ENCODE peak calls at places on chromosomes 4 and X, in ten cellular contexts. One of them, this sample, is unnamed.

GRCh38 chrX:51891821-51892551 is 1.4 kb upstream of the MAGED1 start:
- DNase-seq in CD4-positive, CD25-positive, alpha-beta regulatory T cell: no peak
- DNase-seq in T-helper 1 cell: no peak
- DNase-seq in choroid plexus epithelial cell: peak
- DNase-seq in T-helper 2 cell: no peak
- DNase-seq in mammary epithelial cell: no peak
- DNase-seq in substantia nigra: peak
- DNase-seq in heart right ventricle: peak
- DNase-seq in neural crest cell: no peak
- DNase-seq in foreskin fibroblast: peak
- DNase-seq in this sample: no peak

GRCh38 chrX:19609541-19609940 is 94.2 kb upstream of the MAP3K15 start:
- DNase-seq in T-helper 2 cell: no peak
- DNase-seq in CD4-positive, CD25-positive, alpha-beta regulatory T cell: no peak
- DNase-seq in neural crest cell: no peak
- DNase-seq in choroid plexus epithelial cell: no peak
- DNase-seq in substantia nigra: no peak
- DNase-seq in heart right ventricle: no peak
- DNase-seq in foreskin fibroblast: no peak
- DNase-seq in mammary epithelial cell: no peak
- DNase-seq in T-helper 1 cell: no peak
- DNase-seq in this sample: no peak

GRCh38 chrX:41238543-41238942 is 95.4 kb upstream of the DDX3X start:
- DNase-seq in neural crest cell: no peak
- DNase-seq in CD4-positive, CD25-positive, alpha-beta regulatory T cell: no peak
- DNase-seq in mammary epithelial cell: peak
- DNase-seq in T-helper 1 cell: no peak
- DNase-seq in substantia nigra: no peak
- DNase-seq in foreskin fibroblast: peak
- DNase-seq in heart right ventricle: no peak
- DNase-seq in choroid plexus epithelial cell: peak
- DNase-seq in T-helper 2 cell: no peak
- DNase-seq in this sample: no peak

GRCh38 chr4:119729815-119730643 is 101.4 kb upstream of the PDE5A start:
- DNase-seq in heart right ventricle: peak
- DNase-seq in foreskin fibroblast: peak
- DNase-seq in CD4-positive, CD25-positive, alpha-beta regulatory T cell: no peak
- DNase-seq in mammary epithelial cell: peak
- DNase-seq in T-helper 2 cell: no peak
- DNase-seq in substantia nigra: no peak
- DNase-seq in choroid plexus epithelial cell: peak
- DNase-seq in T-helper 1 cell: no peak
- DNase-seq in neural crest cell: no peak
- DNase-seq in this sample: no peak

GRCh38 chrX:54044877-54045328 is 630 bp upstream of the PHF8 start:
- DNase-seq in CD4-positive, CD25-positive, alpha-beta regulatory T cell: no peak
- DNase-seq in T-helper 1 cell: no peak
- DNase-seq in foreskin fibroblast: no peak
- DNase-seq in choroid plexus epithelial cell: no peak
- DNase-seq in T-helper 2 cell: no peak
- DNase-seq in heart right ventricle: no peak
- DNase-seq in mammary epithelial cell: no peak
- DNase-seq in neural crest cell: no peak
- DNase-seq in substantia nigra: no peak
- DNase-seq in this sample: peak

GRCh38 chr4:160983035-160983434 is 1180.8 kb downstream of the FSTL5 start:
- DNase-seq in neural crest cell: no peak
- DNase-seq in choroid plexus epithelial cell: no peak
- DNase-seq in heart right ventricle: no peak
- DNase-seq in T-helper 1 cell: no peak
- DNase-seq in mammary epithelial cell: no peak
- DNase-seq in substantia nigra: no peak
- DNase-seq in T-helper 2 cell: no peak
- DNase-seq in foreskin fibroblast: no peak
- DNase-seq in CD4-positive, CD25-positive, alpha-beta regulatory T cell: no peak
- DNase-seq in this sample: no peak

GRCh38 chr4:2141022-2141761 is 82.1 kb downstream of the NAT8L start:
- DNase-seq in CD4-positive, CD25-positive, alpha-beta regulatory T cell: no peak
- DNase-seq in choroid plexus epithelial cell: no peak
- DNase-seq in T-helper 1 cell: no peak
- DNase-seq in mammary epithelial cell: no peak
- DNase-seq in substantia nigra: no peak
- DNase-seq in heart right ventricle: no peak
- DNase-seq in foreskin fibroblast: no peak
- DNase-seq in neural crest cell: no peak
- DNase-seq in T-helper 2 cell: no peak
- DNase-seq in this sample: no peak

GRCh38 chr4:74516321-74516720 is 71.4 kb downstream of the AREG start:
- DNase-seq in foreskin fibroblast: no peak
- DNase-seq in CD4-positive, CD25-positive, alpha-beta regulatory T cell: no peak
- DNase-seq in mammary epithelial cell: peak
- DNase-seq in neural crest cell: no peak
- DNase-seq in T-helper 1 cell: no peak
- DNase-seq in T-helper 2 cell: no peak
- DNase-seq in choroid plexus epithelial cell: peak
- DNase-seq in substantia nigra: no peak
- DNase-seq in heart right ventricle: no peak
- DNase-seq in this sample: no peak

GRCh38 chr4:6607368-6608050 is 32.5 kb downstream of the MAN2B2 start:
- DNase-seq in choroid plexus epithelial cell: no peak
- DNase-seq in CD4-positive, CD25-positive, alpha-beta regulatory T cell: no peak
- DNase-seq in heart right ventricle: no peak
- DNase-seq in T-helper 1 cell: no peak
- DNase-seq in foreskin fibroblast: no peak
- DNase-seq in substantia nigra: no peak
- DNase-seq in T-helper 2 cell: no peak
- DNase-seq in mammary epithelial cell: no peak
- DNase-seq in neural crest cell: no peak
- DNase-seq in this sample: no peak

GRCh38 chrX:150849486-150849885 is 49.0 kb downstream of the CD99L2 start:
- DNase-seq in substantia nigra: no peak
- DNase-seq in heart right ventricle: no peak
- DNase-seq in T-helper 1 cell: no peak
- DNase-seq in foreskin fibroblast: no peak
- DNase-seq in neural crest cell: no peak
- DNase-seq in T-helper 2 cell: no peak
- DNase-seq in mammary epithelial cell: no peak
- DNase-seq in choroid plexus epithelial cell: no peak
- DNase-seq in CD4-positive, CD25-positive, alpha-beta regulatory T cell: no peak
- DNase-seq in this sample: no peak

GRCh38 chrX:81120936-81121351 is 80.8 kb downstream of the HMGN5 start:
- DNase-seq in heart right ventricle: peak
- DNase-seq in T-helper 2 cell: peak
- DNase-seq in choroid plexus epithelial cell: peak
- DNase-seq in mammary epithelial cell: peak
- DNase-seq in substantia nigra: peak
- DNase-seq in neural crest cell: peak
- DNase-seq in T-helper 1 cell: no peak
- DNase-seq in foreskin fibroblast: peak
- DNase-seq in CD4-positive, CD25-positive, alpha-beta regulatory T cell: peak
- DNase-seq in this sample: peak

GRCh38 chrX:45860450-45860849 is 659.8 kb upstream of the DIPK2B start:
- DNase-seq in neural crest cell: no peak
- DNase-seq in choroid plexus epithelial cell: no peak
- DNase-seq in foreskin fibroblast: no peak
- DNase-seq in mammary epithelial cell: no peak
- DNase-seq in T-helper 2 cell: no peak
- DNase-seq in T-helper 1 cell: no peak
- DNase-seq in heart right ventricle: no peak
- DNase-seq in substantia nigra: no peak
- DNase-seq in CD4-positive, CD25-positive, alpha-beta regulatory T cell: peak
- DNase-seq in this sample: no peak